ENCODE peak calls at places on chromosome 2, in four cellular contexts. One of them, this sample, is unnamed.
A peak's percentile ranks its signal among the peaks of the same experiment; 100 is the strongest.

GRCh38 chr2:63613391-63613901 is 24.7 kb downstream of the MDH1 start:
- DNase-seq in HTR-8/SVneo: no peak
- DNase-seq in IMR-90: no peak
- DNase-seq in nucleus accumbens: no peak
- DNase-seq in this sample: peak; percentile 4

GRCh38 chr2:60247471-60247870 is 306.0 kb downstream of the BCL11A start:
- DNase-seq in IMR-90: no peak
- DNase-seq in HTR-8/SVneo: no peak
- DNase-seq in nucleus accumbens: no peak
- DNase-seq in this sample: no peak

GRCh38 chr2:229118336-229118735 is 152.8 kb downstream of the PID1 start:
- DNase-seq in IMR-90: no peak
- DNase-seq in nucleus accumbens: no peak
- DNase-seq in HTR-8/SVneo: no peak
- DNase-seq in this sample: peak; percentile 2

GRCh38 chr2:215886026-215886425 is 127.3 kb downstream of the MREG start:
- DNase-seq in IMR-90: no peak
- DNase-seq in HTR-8/SVneo: no peak
- DNase-seq in nucleus accumbens: no peak
- DNase-seq in this sample: no peak

GRCh38 chr2:224072541-224073188 is 33.6 kb upstream of the SERPINE2 start:
- DNase-seq in HTR-8/SVneo: no peak
- DNase-seq in IMR-90: peak; percentile 14
- DNase-seq in nucleus accumbens: no peak
- DNase-seq in this sample: no peak

GRCh38 chr2:176088048-176088936 is 4.2 kb upstream of the HOXD13 start:
- DNase-seq in IMR-90: peak; percentile 23
- DNase-seq in HTR-8/SVneo: peak; percentile 52
- DNase-seq in nucleus accumbens: peak; percentile 4
- DNase-seq in this sample: peak; percentile 59

GRCh38 chr2:173991857-173992588 is 26.9 kb upstream of the SP3 start:
- DNase-seq in IMR-90: peak; percentile 25
- DNase-seq in HTR-8/SVneo: no peak
- DNase-seq in nucleus accumbens: no peak
- DNase-seq in this sample: no peak

GRCh38 chr2:60262178-60262577 is 291.3 kb downstream of the BCL11A start:
- DNase-seq in nucleus accumbens: no peak
- DNase-seq in HTR-8/SVneo: no peak
- DNase-seq in IMR-90: no peak
- DNase-seq in this sample: no peak

GRCh38 chr2:164917296-164917903 is 37.9 kb downstream of the SLC38A11 start:
- DNase-seq in nucleus accumbens: no peak
- DNase-seq in IMR-90: peak; percentile 36
- DNase-seq in HTR-8/SVneo: no peak
- DNase-seq in this sample: peak; percentile 37